ENCODE peak calls at places on chromosomes 1 and 21, in six cellular contexts. T is dorsolateral prefrontal cortex; J is CD4-positive, alpha-beta T cell; Y is RWPE2; F is heart left ventricle; X is adrenal gland. V is an unnamed sample.

GRCh38 chr1:168301664-168302320 is 21.1 kb downstream of the TBX19 start:
- DNase-seq in X (no peak), Y (peak), J (no peak), T (no peak), F (no peak), V (peak)

GRCh38 chr1:21234779-21235178 is 55.5 kb downstream of the ECE1 start:
- DNase-seq in T (no peak), F (no peak), Y (no peak), J (no peak), X (no peak), V (no peak)

GRCh38 chr1:185864889-185865288 is 130.7 kb downstream of the HMCN1 start:
- DNase-seq in Y (no peak), T (no peak), F (no peak), X (peak), J (no peak), V (peak)

GRCh38 chr1:109615879-109616278 is 3.5 kb downstream of the GNAT2 start:
- DNase-seq in J (no peak), F (no peak), Y (no peak), X (peak), T (no peak), V (no peak)

GRCh38 chr1:55669308-55669707 is 454.1 kb upstream of the USP24 start:
- DNase-seq in J (no peak), Y (no peak), F (peak), X (no peak), T (no peak), V (no peak)

GRCh38 chr21:44972821-44973220 is 33.0 kb downstream of the SLX9 start:
- DNase-seq in X (no peak), F (no peak), J (no peak), T (no peak), Y (no peak), V (no peak)

GRCh38 chr1:203720253-203720652 is 44.7 kb upstream of the LAX1 start:
- DNase-seq in Y (no peak), T (no peak), F (no peak), X (no peak), J (no peak), V (no peak)

GRCh38 chr1:235999259-235999925 is 65.5 kb downstream of the NID1 start:
- DNase-seq in X (no peak), T (no peak), F (peak), Y (no peak), J (peak), V (peak)

GRCh38 chr1:196309386-196309785 is 298.9 kb downstream of the KCNT2 start:
- DNase-seq in J (no peak), Y (no peak), T (no peak), X (no peak), F (no peak), V (no peak)

GRCh38 chr1:206905295-206906164 is 8.3 kb downstream of the IL24 start:
- DNase-seq in X (no peak), Y (peak), F (no peak), J (no peak), T (no peak), V (peak)

GRCh38 chr1:55506686-55507577 is 291.8 kb upstream of the USP24 start:
- DNase-seq in J (no peak), X (no peak), T (no peak), Y (no peak), F (no peak), V (peak)

GRCh38 chr1:237638555-237638954 is 252.2 kb downstream of the ZP4 start:
- DNase-seq in Y (no peak), J (no peak), X (no peak), F (no peak), T (no peak), V (no peak)

GRCh38 chr1:153354515-153355193 is 3.0 kb upstream of the S100A9 start:
- DNase-seq in J (no peak), Y (no peak), F (no peak), T (no peak), X (no peak), V (peak)

GRCh38 chr1:205950280-205950679 is 7.0 kb upstream of the SLC26A9 start:
- DNase-seq in Y (no peak), T (peak), J (no peak), F (no peak), X (peak), V (no peak)

GRCh38 chr1:97943354-97943753 is 22.5 kb upstream of the DPYD start:
- DNase-seq in T (no peak), X (no peak), Y (no peak), F (no peak), J (no peak), V (peak)

GRCh38 chr1:61370177-61370907 is 288.0 kb downstream of the NFIA start:
- DNase-seq in T (no peak), X (no peak), F (no peak), J (no peak), Y (no peak), V (no peak)

GRCh38 chr21:39094087-39094785 is 89.0 kb downstream of the PSMG1 start:
- DNase-seq in X (no peak), F (no peak), T (no peak), J (no peak), Y (no peak), V (no peak)

GRCh38 chr1:239707615-239708014 is 321.2 kb downstream of the CHRM3 start:
- DNase-seq in T (no peak), X (no peak), F (no peak), J (no peak), Y (no peak), V (no peak)

GRCh38 chr21:36889401-36889800 is 77.1 kb downstream of the HLCS start:
- DNase-seq in J (no peak), X (no peak), Y (no peak), T (no peak), F (peak), V (no peak)

GRCh38 chr1:7262611-7263010 is 477.4 kb downstream of the CAMTA1 start:
- DNase-seq in X (no peak), F (no peak), Y (no peak), J (no peak), T (no peak), V (no peak)

GRCh38 chr21:39863111-39863510 is 4.1 kb upstream of the PCP4 start:
- DNase-seq in Y (no peak), T (no peak), J (no peak), F (no peak), X (no peak), V (no peak)

GRCh38 chr1:248757784-248758195 is 2.2 kb upstream of the LYPD8 start:
- DNase-seq in Y (no peak), F (no peak), J (no peak), T (no peak), X (no peak), V (no peak)

GRCh38 chr1:155226188-155226909 is 17.9 kb downstream of the MTX1 start:
- DNase-seq in T (peak), F (peak), Y (no peak), X (peak), J (peak), V (peak)

GRCh38 chr1:170520601-170521000 is 11.4 kb upstream of the GORAB start:
- DNase-seq in J (no peak), Y (no peak), X (no peak), F (no peak), T (no peak), V (no peak)

GRCh38 chr1:74703386-74704182 is 29.3 kb downstream of the CRYZ start:
- DNase-seq in Y (no peak), J (no peak), F (no peak), X (no peak), T (no peak), V (no peak)

GRCh38 chr1:64335634-64336033 is 132.2 kb downstream of the UBE2U start:
- DNase-seq in F (no peak), X (no peak), T (no peak), Y (no peak), J (no peak), V (no peak)

GRCh38 chr1:118360817-118361216 is 175.8 kb upstream of the SPAG17 start:
- DNase-seq in T (no peak), F (no peak), J (no peak), Y (no peak), X (no peak), V (peak)

GRCh38 chr1:229196404-229197224 is 74.3 kb upstream of the RAB4A start:
- DNase-seq in J (no peak), T (no peak), Y (no peak), X (no peak), F (no peak), V (no peak)

GRCh38 chr1:23727362-23727811 is 15.9 kb upstream of the ELOA start:
- DNase-seq in F (peak), X (peak), T (peak), Y (no peak), J (no peak), V (no peak)

GRCh38 chr1:170664828-170665617 is 1.1 kb downstream of the PRRX1 start:
- DNase-seq in F (peak), X (peak), Y (no peak), T (no peak), J (no peak), V (no peak)

GRCh38 chr1:58454343-58454742 is 92.2 kb downstream of the OMA1 start:
- DNase-seq in Y (no peak), J (no peak), T (no peak), X (no peak), F (no peak), V (no peak)

GRCh38 chr1:5370321-5370720 is 621.9 kb downstream of the NPHP4 start:
- DNase-seq in Y (no peak), J (no peak), F (no peak), T (no peak), X (no peak), V (no peak)

GRCh38 chr1:233710031-233710430 is 96.1 kb downstream of the KCNK1 start:
- DNase-seq in F (no peak), X (no peak), T (no peak), J (no peak), Y (no peak), V (no peak)

GRCh38 chr1:233707153-233707905 is 93.4 kb downstream of the KCNK1 start:
- DNase-seq in Y (no peak), X (peak), J (no peak), F (no peak), T (no peak), V (no peak)

GRCh38 chr1:233707906-233708292 is 94.0 kb downstream of the KCNK1 start:
- DNase-seq in X (no peak), F (no peak), Y (no peak), T (no peak), J (no peak), V (no peak)

GRCh38 chr1:233710507-233710906 is 96.6 kb downstream of the KCNK1 start:
- DNase-seq in J (no peak), X (no peak), Y (no peak), T (no peak), F (no peak), V (no peak)

GRCh38 chr1:233708416-233708815 is 94.5 kb downstream of the KCNK1 start:
- DNase-seq in Y (no peak), J (no peak), X (no peak), F (no peak), T (no peak), V (no peak)
- H3K27ac ChIP-seq in Y (peak), J (no peak), X (no peak), F (no peak), T (no peak), V (no peak)

GRCh38 chr1:190762325-190762724 is 284.7 kb upstream of the BRINP3 start:
- DNase-seq in J (no peak), T (no peak), F (no peak), Y (no peak), X (no peak), V (no peak)

GRCh38 chr1:190754769-190755168 is 277.1 kb upstream of the BRINP3 start:
- DNase-seq in Y (no peak), J (no peak), T (no peak), F (no peak), X (no peak), V (no peak)

DNA sequence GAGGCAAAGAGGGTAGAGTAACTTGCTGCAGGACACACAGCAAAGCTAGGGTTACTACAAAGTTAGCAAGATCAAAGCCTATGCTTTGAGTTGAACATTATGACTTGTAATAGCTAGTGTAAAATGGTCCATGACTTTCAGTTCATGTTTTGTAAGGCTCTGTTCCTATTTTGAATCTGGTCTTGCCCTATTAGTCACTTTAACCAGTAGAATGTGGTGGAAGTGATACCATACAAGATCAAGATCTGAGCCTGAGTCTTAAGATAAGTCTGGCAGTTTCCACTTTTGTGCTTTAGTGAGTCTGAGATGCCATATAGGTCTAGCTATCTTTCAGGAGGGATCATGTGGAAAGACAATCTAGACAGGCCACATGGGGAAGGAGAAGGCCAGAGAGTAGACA is 282.1 kb upstream of the BRINP3 start:
- DNase-seq in X (no peak), F (no peak), J (no peak), T (no peak), Y (no peak), V (no peak)
- H3K27ac ChIP-seq in X (no peak), F (no peak), J (no peak), T (no peak), Y (no peak), V (no peak)

GRCh38 chr1:2060082-2060481 is 9.9 kb downstream of the PRKCZ start:
- DNase-seq in T (no peak), F (no peak), Y (no peak), X (no peak), J (no peak), V (no peak)

GRCh38 chr1:2056955-2057590 is 6.9 kb downstream of the PRKCZ start:
- DNase-seq in X (no peak), J (no peak), Y (no peak), T (no peak), F (no peak), V (no peak)

GRCh38 chr1:2060535-2060934 is 10.3 kb downstream of the PRKCZ start:
- DNase-seq in X (no peak), Y (no peak), T (no peak), F (no peak), J (no peak), V (no peak)

GRCh38 chr1:2059290-2059953 is 9.2 kb downstream of the PRKCZ start:
- DNase-seq in J (no peak), T (no peak), F (no peak), X (no peak), Y (no peak), V (no peak)

DNA sequence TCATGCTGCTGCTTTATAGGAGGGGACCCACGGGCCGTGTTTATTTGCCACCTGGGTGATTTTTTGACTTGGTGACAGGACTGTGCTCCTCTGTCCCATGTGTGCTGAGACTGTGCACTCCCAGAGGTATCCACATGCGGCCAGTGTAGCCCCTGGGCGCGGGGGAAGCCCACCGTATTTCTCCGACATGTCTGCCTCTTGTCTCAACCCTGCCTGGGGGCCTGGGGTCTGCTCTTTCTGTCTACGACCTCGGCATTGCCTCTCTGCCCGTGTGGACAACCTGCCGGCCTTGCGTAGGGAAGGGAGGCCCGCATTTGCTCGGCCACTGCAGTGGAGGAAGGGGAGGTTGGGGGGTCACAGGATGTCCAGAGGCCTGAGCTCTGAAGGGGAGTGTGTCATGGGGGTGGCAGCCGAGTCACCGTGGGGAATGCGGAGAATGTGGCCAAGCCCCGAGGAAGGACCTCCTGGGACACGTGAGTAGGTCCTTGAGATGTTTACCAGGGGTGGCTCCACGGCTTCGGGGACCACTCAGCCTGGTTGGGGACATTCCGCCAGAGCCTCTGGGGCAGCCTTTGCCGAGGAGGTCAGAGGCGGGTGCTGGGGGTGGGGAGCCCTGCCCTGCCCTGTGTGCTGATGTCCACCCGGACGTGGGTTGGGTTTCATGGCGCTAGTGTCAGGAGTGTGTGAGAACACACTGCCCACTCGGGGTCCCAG is 11.0 kb downstream of the PRKCZ start:
- DNase-seq in X (no peak), J (no peak), F (no peak), T (no peak), Y (no peak), V (no peak)
- H3K27ac ChIP-seq in X (no peak), J (no peak), F (no peak), T (no peak), Y (no peak), V (no peak)

GRCh38 chr1:91699339-91699970 is 186.5 kb downstream of the TGFBR3 start:
- DNase-seq in J (no peak), F (peak), X (peak), Y (no peak), T (no peak), V (peak)

GRCh38 chr1:91700332-91700731 is 185.6 kb downstream of the TGFBR3 start:
- DNase-seq in J (no peak), Y (no peak), F (no peak), X (no peak), T (no peak), V (peak)

GRCh38 chr1:91704746-91705145 is 181.2 kb downstream of the TGFBR3 start:
- DNase-seq in Y (no peak), X (peak), J (no peak), F (no peak), T (no peak), V (no peak)

GRCh38 chr1:91700771-91701493 is 185.0 kb downstream of the TGFBR3 start:
- DNase-seq in F (no peak), J (no peak), X (no peak), Y (no peak), T (no peak), V (peak)

DNA sequence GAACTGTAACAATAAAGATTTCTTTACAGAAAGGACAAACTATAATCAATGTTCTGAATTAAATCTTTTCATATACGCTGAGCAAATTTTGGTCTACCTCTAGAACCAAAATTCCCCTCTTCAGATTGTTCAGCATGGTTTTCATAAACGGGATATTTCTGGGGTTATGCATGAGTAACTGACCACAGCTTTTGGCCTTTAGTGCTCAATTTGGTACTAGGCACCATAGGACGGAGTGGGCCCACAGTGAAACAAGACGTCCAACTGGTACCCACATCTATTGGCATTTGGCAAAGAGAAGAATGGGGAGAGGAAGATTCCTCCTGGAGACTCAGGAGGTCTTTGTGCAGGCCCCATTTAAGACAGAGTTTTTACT is 184.5 kb downstream of the TGFBR3 start:
- DNase-seq in X (no peak), Y (no peak), J (no peak), T (no peak), F (no peak), V (no peak)
- H3K27ac ChIP-seq in X (no peak), Y (no peak), J (no peak), T (no peak), F (peak), V (peak)

GRCh38 chr1:231401478-231401877 is 20.6 kb downstream of the EGLN1 start:
- DNase-seq in Y (no peak), F (no peak), T (no peak), X (no peak), J (no peak), V (no peak)
- H3K27ac ChIP-seq in Y (no peak), F (no peak), T (no peak), X (no peak), J (no peak), V (no peak)